ENCODE peak calls at places on chromosomes 2 and 18, in ten cellular contexts. H is esophagus squamous epithelium, C is spleen, O is mesendoderm, E is adrenal gland, K is Panc1, F is left lung, D is fibroblast of lung, I is Caco-2, S is Peyer's patch. Q is an unnamed sample.

GRCh38 chr2:171793691-171794678 is 100.1 kb downstream of the SLC25A12 start:
- DNase-seq in H (no peak), C (no peak), O (peak; percentile 62), E (no peak), K (no peak), F (no peak), D (no peak), I (no peak), S (no peak), Q (no peak)

GRCh38 chr2:159518321-159519005 is 97.9 kb downstream of the BAZ2B start:
- DNase-seq in H (no peak), C (no peak), O (no peak), E (no peak), K (no peak), F (no peak), D (no peak), I (no peak), S (no peak), Q (no peak)

GRCh38 chr2:240328526-240328925 is 106.9 kb upstream of the GPC1 start:
- DNase-seq in H (no peak), C (no peak), O (no peak), E (no peak), K (no peak), F (no peak), D (no peak), I (no peak), S (no peak), Q (no peak)

GRCh38 chr2:60961457-60961856 is 56.1 kb upstream of the PEX13 start:
- DNase-seq in H (no peak), C (no peak), O (no peak), E (no peak), K (no peak), F (no peak), D (peak; percentile 44), I (peak; percentile 15), S (no peak), Q (no peak)

GRCh38 chr2:80529466-80530165 is 225.1 kb upstream of the LRRTM1 start:
- DNase-seq in H (no peak), C (no peak), O (no peak), E (no peak), K (no peak), F (no peak), D (no peak), I (no peak), S (no peak), Q (no peak)

GRCh38 chr2:85380048-85380447 is 25.5 kb downstream of the ELMOD3 start:
- DNase-seq in H (no peak), C (no peak), O (peak; percentile 31), E (no peak), K (no peak), F (no peak), D (no peak), I (no peak), S (no peak), Q (no peak)

GRCh38 chr2:55712477-55713060 is 18.9 kb upstream of the PNPT1 start:
- DNase-seq in H (no peak), C (no peak), O (peak; percentile 88), E (no peak), K (no peak), F (no peak), D (no peak), I (peak; percentile 93), S (no peak), Q (no peak)

GRCh38 chr18:62486290-62486964 is 36.4 kb upstream of the ZCCHC2 start:
- DNase-seq in H (no peak), C (no peak), O (peak; percentile 73), E (no peak), K (peak; percentile 68), F (no peak), D (no peak), I (no peak), S (peak; percentile 80), Q (no peak)

GRCh38 chr2:228700638-228701037 is 519.2 kb upstream of the SPHKAP start:
- DNase-seq in H (no peak), C (no peak), O (no peak), E (no peak), K (no peak), F (no peak), D (peak; percentile 85), I (no peak), S (no peak), Q (no peak)

GRCh38 chr2:6999161-6999877 is 82.1 kb downstream of the RNF144A start:
- DNase-seq in H (no peak), C (no peak), O (no peak), E (no peak), K (no peak), F (no peak), D (no peak), I (no peak), S (no peak), Q (no peak)

GRCh38 chr18:903703-904102 is 968 bp upstream of the ADCYAP1 start:
- DNase-seq in H (no peak), C (no peak), O (peak; percentile 73), E (peak; percentile 36), K (no peak), F (peak; percentile 71), D (peak; percentile 42), I (peak; percentile 79), S (no peak), Q (peak; percentile 65)

DNA sequence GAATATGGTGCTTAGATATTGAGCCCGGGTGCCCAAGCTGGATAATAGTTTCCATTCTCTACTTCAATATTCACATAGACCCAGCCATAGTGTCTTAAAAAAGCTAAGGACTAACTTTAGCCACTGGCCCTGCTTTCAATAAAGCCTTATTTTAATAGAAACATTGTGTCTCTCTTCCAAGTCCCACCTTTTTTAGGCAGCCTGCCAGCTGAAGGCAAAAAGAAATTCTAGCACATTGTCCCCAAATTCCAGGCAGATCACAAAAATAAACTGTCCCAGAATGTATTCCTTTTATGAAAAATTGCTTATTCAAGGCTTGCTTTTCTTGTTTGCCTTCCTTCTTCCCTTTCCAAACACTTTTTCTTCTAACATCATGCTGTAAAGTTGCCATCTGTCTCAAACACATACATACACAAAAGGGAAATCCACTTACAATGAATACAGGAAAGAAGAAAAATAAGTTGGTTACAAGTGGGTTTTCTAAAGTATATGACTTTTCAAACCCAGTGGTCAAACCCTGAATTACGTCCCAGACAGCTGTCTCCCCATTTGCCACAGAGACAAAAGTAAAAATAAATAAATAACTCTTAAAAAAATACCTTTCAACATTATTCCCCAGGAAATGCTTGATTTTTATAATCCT is 778.5 kb downstream of the BCL11A start:
- DNase-seq in H (no peak), C (no peak), O (no peak), E (no peak), K (no peak), F (no peak), D (no peak), I (no peak), S (no peak), Q (no peak)
- H3K36me3 ChIP-seq in H (no peaks in the 10 kb centered on the region), C (no peaks in the 10 kb centered on the region), O (no peaks in the 10 kb centered on the region), E (no peaks in the 10 kb centered on the region), K (no peaks in the 10 kb centered on the region), F (no peaks in the 10 kb centered on the region), D (no peaks in the 10 kb centered on the region), I (no peaks in the 10 kb centered on the region), S (no peaks in the 10 kb centered on the region), Q (no peaks in the 10 kb centered on the region)

GRCh38 chr2:99081886-99082285 is 59.6 kb upstream of the C2orf15 start:
- DNase-seq in H (no peak), C (no peak), O (peak; percentile 88), E (no peak), K (no peak), F (no peak), D (no peak), I (no peak), S (no peak), Q (no peak)
- H3K4me3 ChIP-seq in H (no peak overlapping the region), C (no peak overlapping the region), O (no peak overlapping the region), E (no peak overlapping the region), K (no peak overlapping the region), F (no peak overlapping the region), D (no peak overlapping the region), I (no peak overlapping the region), S (no peak overlapping the region), Q (no peak overlapping the region)

GRCh38 chr2:95203911-95204310 is 3.4 kb upstream of the ZNF892 start:
- DNase-seq in H (no peak), C (no peak), O (no peak), E (no peak), K (no peak), F (no peak), D (no peak), I (no peak), S (no peak), Q (no peak)
- H3K36me3 ChIP-seq in H (peaks cover 3% of the 10 kb centered on the region), C (no peaks in the 10 kb centered on the region), O (no peaks in the 10 kb centered on the region), E (no peaks in the 10 kb centered on the region), K (no peaks in the 10 kb centered on the region), F (no peaks in the 10 kb centered on the region), D (no peaks in the 10 kb centered on the region), I (no peaks in the 10 kb centered on the region), S (no peaks in the 10 kb centered on the region), Q (no peaks in the 10 kb centered on the region)

GRCh38 chr2:126657636-126658315 is 1.8 kb downstream of the GYPC start:
- DNase-seq in H (peak; percentile 34), C (peak; percentile 96), O (peak; percentile 96), E (peak; percentile 96), K (peak; percentile 82), F (peak; percentile 93), D (peak; percentile 100), I (no peak), S (peak; percentile 93), Q (peak; percentile 93)

GRCh38 chr2:126655066-126655465 is 892 bp upstream of the GYPC start:
- DNase-seq in H (no peak), C (no peak), O (peak; percentile 37), E (no peak), K (no peak), F (no peak), D (no peak), I (no peak), S (no peak), Q (no peak)

GRCh38 chr2:126655500-126656310 is at the start of gene GYPC:
- DNase-seq in H (no peak), C (peak; percentile 93), O (peak; percentile 73), E (peak; percentile 87), K (no peak), F (peak; percentile 89), D (peak; percentile 83), I (no peak), S (peak; percentile 80), Q (peak; percentile 88)

GRCh38 chr2:126657146-126657635 is 1.2 kb downstream of the GYPC start:
- DNase-seq in H (no peak), C (peak; percentile 88), O (peak; percentile 57), E (peak; percentile 56), K (no peak), F (no peak), D (peak; percentile 99), I (no peak), S (peak; percentile 87), Q (peak; percentile 82)

DNA sequence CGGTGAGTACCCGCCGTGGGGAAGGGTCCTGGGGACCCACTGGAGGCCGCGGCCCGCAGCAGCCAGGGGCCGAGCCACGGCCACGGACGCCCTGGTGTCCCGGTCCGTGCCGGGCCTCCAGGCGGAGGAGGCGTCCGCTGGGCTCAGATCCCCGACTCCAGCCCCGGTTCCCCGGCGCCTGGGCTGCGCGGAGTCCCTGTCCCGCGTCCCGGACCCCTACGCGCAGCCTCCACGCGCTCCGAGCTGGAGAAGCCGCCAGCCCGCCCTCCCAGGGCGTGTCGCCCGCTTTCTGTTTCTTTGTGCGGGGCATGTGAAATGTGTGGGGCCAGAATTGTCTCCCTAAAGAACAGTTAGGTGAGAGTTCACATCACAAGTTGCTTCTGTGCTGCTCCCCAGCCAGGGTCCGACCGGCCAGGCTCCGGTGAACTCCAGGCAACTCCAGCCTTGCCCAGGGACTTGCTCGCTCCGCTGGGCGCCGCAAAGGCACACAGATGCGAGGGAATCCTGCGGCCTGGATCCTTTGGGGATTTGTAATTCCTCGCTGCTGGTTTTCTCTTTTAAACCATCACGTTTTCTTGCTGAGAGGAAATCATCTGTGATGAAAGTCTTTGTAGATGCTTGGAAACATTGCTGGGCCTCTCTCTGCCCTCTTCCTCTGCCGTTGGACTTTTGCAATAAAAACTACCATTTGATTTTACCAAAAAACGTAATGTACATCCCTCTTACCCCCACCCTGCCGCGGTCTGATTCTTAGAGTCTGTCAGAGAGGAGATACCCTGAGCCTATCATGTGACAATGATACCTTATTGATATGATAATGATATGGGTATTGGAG is 570 bp downstream of the GYPC start:
- DNase-seq in H (no peak), C (peak; percentile 93), O (peak; percentile 74), E (peak; percentile 39), K (no peak), F (peak; percentile 90), D (peak; percentile 58), I (no peak), S (peak; percentile 54), Q (peak; percentile 70)
- H3K4me3 ChIP-seq in H (peak overlapping the region; percentile 82), C (peak overlapping the region; percentile 33), O (peak overlapping the region; percentile 63), E (peak overlapping the region; percentile 29), K (no peak overlapping the region), F (peak overlapping the region; percentile 54), D (peak overlapping the region; percentile 50), I (no peak overlapping the region), S (peak overlapping the region; percentile 64), Q (peak overlapping the region; percentile 91)